ENCODE peak calls at places on chromosome 2, in seven cellular contexts. H is GM23248, J is HuH-7, P is small intestine, T is NCI-H1092, K is AG08395, O is Kasumi-1. L is an unnamed sample.
A peak's percentile ranks its signal among the peaks of the same experiment; 100 is the strongest.

GRCh38 chr2:197576631-197577030 is 60.8 kb downstream of the MOB4 start:
- DNase-seq in H (peak; percentile 85), J (peak; percentile 26), P (no peak), T (no peak), K (peak; percentile 38), O (no peak), L (no peak)

GRCh38 chr2:137928547-137929503 is 35.4 kb upstream of the HNMT start:
- DNase-seq in H (peak; percentile 37), J (no peak), P (no peak), T (no peak), K (peak; percentile 52), O (no peak), L (no peak)

GRCh38 chr2:219273887-219274391 is 5.2 kb upstream of the DNAJB2 start:
- DNase-seq in H (peak; percentile 74), J (no peak), P (no peak), T (no peak), K (no peak), O (no peak), L (no peak)

GRCh38 chr2:128306081-128306930 is 12.4 kb downstream of the HS6ST1 start:
- DNase-seq in H (peak; percentile 91), J (peak; percentile 92), P (no peak), T (peak; percentile 38), K (peak; percentile 95), O (no peak), L (peak; percentile 65)

GRCh38 chr2:221100467-221101089 is 471.5 kb downstream of the EPHA4 start:
- DNase-seq in H (no peak), J (no peak), P (no peak), T (no peak), K (no peak), O (no peak), L (no peak)

GRCh38 chr2:144351687-144352086 is 168.2 kb downstream of the ZEB2 start:
- DNase-seq in H (no peak), J (no peak), P (no peak), T (no peak), K (no peak), O (no peak), L (no peak)

GRCh38 chr2:55493220-55493619 is 26.3 kb upstream of the CFAP36 start:
- DNase-seq in H (peak; percentile 21), J (no peak), P (no peak), T (no peak), K (no peak), O (no peak), L (no peak)

GRCh38 chr2:160351978-160352377 is 141.6 kb downstream of the RBMS1 start:
- DNase-seq in H (peak; percentile 87), J (no peak), P (no peak), T (no peak), K (peak; percentile 34), O (peak; percentile 58), L (no peak)

GRCh38 chr2:174771631-174772491 is 7.6 kb upstream of the CHRNA1 start:
- DNase-seq in H (peak; percentile 95), J (peak; percentile 83), P (peak; percentile 63), T (peak; percentile 51), K (peak; percentile 89), O (peak; percentile 67), L (peak; percentile 69)

GRCh38 chr2:233656443-233656842 is 15.3 kb upstream of the UGT1A9 start:
- DNase-seq in H (no peak), J (no peak), P (no peak), T (no peak), K (no peak), O (no peak), L (no peak)

GRCh38 chr2:39913648-39914456 is 134.8 kb upstream of the THUMPD2 start:
- DNase-seq in H (peak; percentile 85), J (peak; percentile 12), P (peak; percentile 67), T (peak; percentile 42), K (peak; percentile 75), O (peak; percentile 84), L (no peak)

GRCh38 chr2:143807677-143808076 is 678.5 kb downstream of the ARHGAP15 start:
- DNase-seq in H (peak; percentile 12), J (peak; percentile 4), P (no peak), T (no peak), K (no peak), O (peak; percentile 12), L (no peak)

GRCh38 chr2:68365087-68365486 is at the start of gene PLEK:
- DNase-seq in H (no peak), J (no peak), P (peak; percentile 9), T (no peak), K (no peak), O (peak; percentile 98), L (peak; percentile 60)

GRCh38 chr2:237594514-237594871 is 4.0 kb upstream of the RAB17 start:
- DNase-seq in H (no peak), J (peak; percentile 67), P (no peak), T (no peak), K (no peak), O (no peak), L (no peak)

GRCh38 chr2:173752152-173752551 is 213.0 kb downstream of the SP3 start:
- DNase-seq in H (peak; percentile 39), J (no peak), P (no peak), T (no peak), K (peak; percentile 8), O (peak; percentile 59), L (no peak)

GRCh38 chr2:215728504-215729065 is 284.8 kb downstream of the MREG start:
- DNase-seq in H (peak; percentile 93), J (no peak), P (no peak), T (no peak), K (peak; percentile 83), O (peak; percentile 19), L (peak; percentile 49)

GRCh38 chr2:81196933-81197628 is 892.5 kb upstream of the LRRTM1 start:
- DNase-seq in H (no peak), J (no peak), P (no peak), T (no peak), K (no peak), O (no peak), L (no peak)

GRCh38 chr2:242010567-242011513 is 141.3 kb downstream of the RTP5 start:
- DNase-seq in H (peak; percentile 24), J (no peak), P (no peak), T (no peak), K (no peak), O (no peak), L (no peak)

GRCh38 chr2:37843554-37843953 is 81.5 kb upstream of the RMDN2 start:
- DNase-seq in H (peak; percentile 85), J (no peak), P (no peak), T (no peak), K (peak; percentile 76), O (no peak), L (no peak)

GRCh38 chr2:158321264-158321663 is 135.3 kb downstream of the CCDC148 start:
- DNase-seq in H (peak; percentile 23), J (no peak), P (peak; percentile 5), T (no peak), K (peak; percentile 4), O (no peak), L (no peak)

GRCh38 chr2:105778344-105778607 is 33.6 kb downstream of the NCK2 start:
- DNase-seq in H (no peak), J (no peak), P (no peak), T (no peak), K (no peak), O (no peak), L (no peak)

GRCh38 chr2:141586985-141587384 is 543.8 kb downstream of the LRP1B start:
- DNase-seq in H (no peak), J (no peak), P (no peak), T (no peak), K (no peak), O (no peak), L (no peak)

GRCh38 chr2:31531101-31531500 is 49.6 kb downstream of the SRD5A2 start:
- DNase-seq in H (no peak), J (no peak), P (no peak), T (no peak), K (no peak), O (no peak), L (no peak)

GRCh38 chr2:138501427-138502252 is at the start of gene SPOPL:
- DNase-seq in H (peak; percentile 95), J (peak; percentile 88), P (peak; percentile 89), T (peak; percentile 73), K (peak; percentile 98), O (peak; percentile 87), L (peak; percentile 92)

GRCh38 chr2:156116113-156116512 is 216.4 kb downstream of the NR4A2 start:
- DNase-seq in H (peak; percentile 3), J (no peak), P (no peak), T (no peak), K (no peak), O (no peak), L (no peak)

GRCh38 chr2:20603791-20604190 is 47.1 kb downstream of the HS1BP3 start:
- DNase-seq in H (no peak), J (no peak), P (no peak), T (no peak), K (no peak), O (no peak), L (no peak)

GRCh38 chr2:230895536-230896345 is 29.3 kb downstream of the GPR55 start:
- DNase-seq in H (no peak), J (no peak), P (peak; percentile 95), T (no peak), K (no peak), O (no peak), L (no peak)

GRCh38 chr2:182410120-182410519 is 16.7 kb downstream of the PDE1A start:
- DNase-seq in H (no peak), J (no peak), P (no peak), T (no peak), K (no peak), O (no peak), L (no peak)

GRCh38 chr2:218345491-218346176 is 11.0 kb upstream of the CATIP start:
- DNase-seq in H (no peak), J (no peak), P (no peak), T (no peak), K (no peak), O (no peak), L (no peak)

GRCh38 chr2:30368258-30368657 is 78.8 kb upstream of the LCLAT1 start:
- DNase-seq in H (peak; percentile 85), J (no peak), P (no peak), T (no peak), K (peak; percentile 92), O (no peak), L (peak; percentile 50)

GRCh38 chr2:64260817-64261216 is 116.6 kb upstream of the PELI1 start:
- DNase-seq in H (no peak), J (no peak), P (peak; percentile 46), T (no peak), K (no peak), O (peak; percentile 85), L (peak; percentile 65)

GRCh38 chr2:44776924-44777480 is 164.5 kb upstream of the SIX3 start:
- DNase-seq in H (no peak), J (no peak), P (no peak), T (no peak), K (no peak), O (no peak), L (no peak)